ENCODE peak calls at places on chromosomes 4 and X, in seven cellular contexts. J is effector memory CD4-positive, alpha-beta T cell; U is thoracic aorta; I is mammary epithelial cell; E is CD4-positive, alpha-beta memory T cell; A is stomach; F is SJSA1. V is an unnamed sample. For H3K36me3, H3K9me3 and H3K4me1, the result is how much of the 10 kb centered on the place peaks cover.

GRCh38 chr4:8649631-8650261 is 57.2 kb downstream of the CPZ start:
- DNase-seq in J (no peak), U (no peak), I (no peak), E (no peak), A (peak), F (peak), V (no peak)

GRCh38 chr4:109746728-109747127 is 16.9 kb upstream of the PLA2G12A start:
- DNase-seq in J (no peak), U (no peak), I (no peak), E (no peak), A (no peak), F (no peak), V (no peak)

GRCh38 chrX:19897087-19897486 is 9.7 kb upstream of the SH3KBP1 start:
- DNase-seq in J (no peak), U (no peak), I (no peak), E (no peak), A (no peak), F (no peak), V (no peak)

GRCh38 chrX:133908223-133908622 is 77.2 kb downstream of the GPC3 start:
- DNase-seq in J (no peak), U (no peak), I (no peak), E (no peak), A (no peak), F (no peak), V (no peak)

GRCh38 chr4:156931267-156931666 is 40.3 kb downstream of the PDGFC start:
- DNase-seq in J (no peak), U (no peak), I (peak), E (no peak), A (no peak), F (peak), V (peak)

GRCh38 chrX:68703369-68703768 is 55.9 kb downstream of the STARD8 start:
- DNase-seq in J (no peak), U (no peak), I (no peak), E (no peak), A (no peak), F (no peak), V (no peak)

GRCh38 chrX:20267599-20267923 is 852 bp upstream of the RPS6KA3 start:
- DNase-seq in J (no peak), U (no peak), I (no peak), E (no peak), A (no peak), F (no peak), V (no peak)

GRCh38 chrX:74450803-74451449 is 29.6 kb downstream of the SLC16A2 start:
- DNase-seq in J (no peak), U (peak), I (peak), E (no peak), A (no peak), F (peak), V (no peak)

GRCh38 chrX:15515931-15516330 is 15.3 kb downstream of the BMX start:
- DNase-seq in J (no peak), U (no peak), I (no peak), E (no peak), A (no peak), F (no peak), V (no peak)

GRCh38 chr4:112736718-112737135 is 99.8 kb downstream of the LARP7 start:
- DNase-seq in J (no peak), U (no peak), I (no peak), E (no peak), A (no peak), F (no peak), V (no peak)

GRCh38 chrX:104324871-104325585 is 70.3 kb upstream of the ESX1 start:
- DNase-seq in J (no peak), U (no peak), I (peak), E (no peak), A (no peak), F (no peak), V (no peak)

GRCh38 chr4:71830497-71831178 is 46.8 kb upstream of the GC start:
- DNase-seq in J (no peak), U (no peak), I (no peak), E (no peak), A (no peak), F (no peak), V (no peak)

GRCh38 chrX:123072686-123073385 is 111.2 kb upstream of the GRIA3 start:
- DNase-seq in J (no peak), U (no peak), I (peak), E (no peak), A (no peak), F (no peak), V (no peak)

GRCh38 chrX:19964017-19964710 is 26.7 kb downstream of the BCLAF3 start:
- DNase-seq in J (no peak), U (no peak), I (peak), E (no peak), A (no peak), F (no peak), V (no peak)

DNA sequence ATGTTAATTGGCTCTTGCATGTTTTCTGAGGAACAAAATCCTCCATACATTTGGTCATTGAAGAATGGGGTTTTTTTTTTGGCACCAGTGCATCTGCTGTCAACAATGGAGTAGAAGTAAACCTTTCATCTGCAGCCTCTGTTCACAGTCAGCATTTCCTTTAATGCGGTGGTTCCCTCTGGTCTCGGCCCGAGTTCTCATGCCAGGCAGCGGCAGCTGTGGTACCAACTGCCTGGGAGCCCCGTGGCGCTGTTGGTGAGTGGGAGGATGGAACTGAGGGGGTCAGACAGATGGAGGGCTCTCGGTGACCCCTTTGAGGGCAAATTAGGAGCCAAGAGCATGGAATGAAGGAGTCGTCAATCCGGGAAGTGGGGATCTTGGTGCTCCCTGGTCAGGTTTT is 114.7 kb downstream of the AFF1 start:
- DNase-seq in J (no peak), U (no peak), I (no peak), E (no peak), A (no peak), F (no peak), V (no peak)
- H3K36me3 ChIP-seq in J (under half), U (under half), I (under half), E (under half), A (under half), F (under half), V (under half)

DNA sequence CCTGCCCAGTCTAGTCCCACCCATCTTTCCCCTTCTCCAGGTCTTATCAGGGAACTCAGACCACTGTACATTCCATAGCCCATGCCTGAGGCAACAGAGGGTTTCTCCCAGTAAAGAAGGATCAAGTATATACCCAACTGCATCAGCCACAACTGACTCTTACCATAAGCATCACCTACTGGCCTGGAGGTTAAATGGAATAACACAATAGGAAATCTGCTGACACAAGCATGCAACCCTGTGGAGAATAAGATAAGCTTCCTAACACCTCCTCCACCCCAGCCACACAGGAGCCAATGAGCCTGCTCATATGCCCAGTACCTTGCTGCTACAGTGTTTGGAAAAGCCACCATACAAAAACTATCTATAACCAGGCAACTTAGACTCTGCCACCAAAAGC is 34.6 kb upstream of the PLK4 start:
- DNase-seq in J (no peak), U (no peak), I (no peak), E (no peak), A (no peak), F (no peak), V (no peak)
- H3K9me3 ChIP-seq in J (under half), U (under half), I (under half), E (under half), A (under half), F (under half), V (under half)

GRCh38 chrX:100687546-100687945 is 43.5 kb downstream of the SRPX2 start:
- DNase-seq in J (no peak), U (no peak), I (no peak), E (no peak), A (no peak), F (no peak), V (no peak)
- H3K4me1 ChIP-seq in J (under half), U (under half), I (under half), E (under half), A (under half), F (under half), V (under half)

GRCh38 chrX:11382935-11383334 is 89.7 kb downstream of the AMELX start:
- DNase-seq in J (no peak), U (no peak), I (no peak), E (no peak), A (no peak), F (no peak), V (no peak)
- H3K36me3 ChIP-seq in J (under half), U (under half), I (under half), E (under half), A (under half), F (under half), V (under half)

GRCh38 chr4:253936-254756 is 51.1 kb downstream of the ZNF732 start:
- DNase-seq in J (no peak), U (no peak), I (no peak), E (no peak), A (no peak), F (no peak), V (no peak)
- H3K9me3 ChIP-seq in J (under half), U (half or more), I (under half), E (under half), A (half or more), F (under half), V (under half)

GRCh38 chr4:80184791-80185756 is 12.2 kb upstream of the PRDM8 start:
- DNase-seq in J (no peak), U (no peak), I (no peak), E (no peak), A (no peak), F (no peak), V (no peak)

GRCh38 chr4:80182237-80182866 is 15.0 kb upstream of the PRDM8 start:
- DNase-seq in J (no peak), U (no peak), I (no peak), E (no peak), A (no peak), F (no peak), V (no peak)

GRCh38 chr4:80185787-80186548 is 11.3 kb upstream of the PRDM8 start:
- DNase-seq in J (no peak), U (no peak), I (no peak), E (no peak), A (no peak), F (no peak), V (no peak)

GRCh38 chr4:80184053-80184790 is 13.1 kb upstream of the PRDM8 start:
- DNase-seq in J (peak), U (no peak), I (peak), E (peak), A (peak), F (peak), V (peak)

GRCh38 chr4:80183196-80184052 is 13.9 kb upstream of the PRDM8 start:
- DNase-seq in J (no peak), U (no peak), I (no peak), E (peak), A (no peak), F (no peak), V (peak)
- H3K4me1 ChIP-seq in J (under half), U (under half), I (half or more), E (half or more), A (under half), F (under half), V (under half)

DNA sequence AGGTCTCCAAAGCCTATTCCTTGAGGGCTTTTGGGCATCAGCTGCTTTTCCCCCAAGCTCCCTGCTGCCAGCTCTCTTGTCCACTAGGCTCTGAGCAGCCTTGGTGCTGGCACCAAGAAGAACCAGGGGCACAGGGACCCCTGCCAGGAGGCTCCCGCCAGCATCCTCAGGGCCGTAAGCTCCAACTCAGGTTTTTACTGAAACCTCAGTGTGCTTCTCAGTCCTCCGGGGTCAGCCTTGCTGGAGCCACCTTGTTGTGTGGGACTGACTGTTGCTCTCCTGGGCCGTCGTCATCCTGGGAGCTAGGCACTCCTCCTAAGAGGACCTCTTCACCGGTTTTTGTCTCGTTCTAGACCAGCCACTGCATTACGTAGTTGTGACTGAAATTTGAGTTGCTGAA is 38.9 kb downstream of the NOP14 start:
- DNase-seq in J (no peak), U (no peak), I (no peak), E (no peak), A (peak), F (no peak), V (no peak)
- H3K36me3 ChIP-seq in J (half or more), U (under half), I (under half), E (half or more), A (half or more), F (under half), V (under half)

GRCh38 chrX:63404332-63404731 is 53.2 kb upstream of the SPIN4 start:
- DNase-seq in J (no peak), U (no peak), I (peak), E (no peak), A (no peak), F (no peak), V (no peak)
- H3K9me3 ChIP-seq in J (under half), U (under half), I (under half), E (under half), A (under half), F (under half), V (under half)

GRCh38 chrX:4682637-4683036 is 969.2 kb upstream of the PRKX start:
- DNase-seq in J (no peak), U (no peak), I (no peak), E (no peak), A (no peak), F (no peak), V (no peak)
- H3K4me1 ChIP-seq in J (under half), U (under half), I (under half), E (under half), A (under half), F (under half), V (under half)

V was measured in HAP-1.